ENCODE peak calls at places on chromosomes 2 and 18, in nine cellular contexts. One of them, this sample, is unnamed.

GRCh38 chr18:13221821-13222220 is 3.3 kb downstream of the LDLRAD4 start:
- DNase-seq in stimulated activated naive CD8-positive, alpha-beta T cell treated with anti-CD3 and anti-CD28 coated beads, Interleukin-15, amount 100 ng/mL, for 72 hours: no peak
- DNase-seq in GM12864: no peak
- DNase-seq in right atrium auricular region: peak
- DNase-seq in GDM1: no peak
- DNase-seq in GM12891: no peak
- DNase-seq in left lobe of liver: peak
- DNase-seq in AG08396: no peak
- DNase-seq in CD8-positive, alpha-beta memory T cell: no peak
- DNase-seq in this sample: peak

GRCh38 chr2:173048901-173049661 is 26.6 kb upstream of the MAP3K20 start:
- DNase-seq in stimulated activated naive CD8-positive, alpha-beta T cell treated with anti-CD3 and anti-CD28 coated beads, Interleukin-15, amount 100 ng/mL, for 72 hours: peak
- DNase-seq in GM12864: no peak
- DNase-seq in right atrium auricular region: peak
- DNase-seq in GDM1: no peak
- DNase-seq in GM12891: no peak
- DNase-seq in left lobe of liver: peak
- DNase-seq in AG08396: peak
- DNase-seq in CD8-positive, alpha-beta memory T cell: no peak
- DNase-seq in this sample: peak

GRCh38 chr18:26386002-26386401 is 159.8 kb downstream of the TAF4B start:
- DNase-seq in stimulated activated naive CD8-positive, alpha-beta T cell treated with anti-CD3 and anti-CD28 coated beads, Interleukin-15, amount 100 ng/mL, for 72 hours: no peak
- DNase-seq in GM12864: no peak
- DNase-seq in right atrium auricular region: no peak
- DNase-seq in GDM1: no peak
- DNase-seq in GM12891: no peak
- DNase-seq in left lobe of liver: no peak
- DNase-seq in AG08396: no peak
- DNase-seq in CD8-positive, alpha-beta memory T cell: no peak
- DNase-seq in this sample: peak

GRCh38 chr2:235793163-235793752 is 299.4 kb downstream of the AGAP1 start:
- DNase-seq in stimulated activated naive CD8-positive, alpha-beta T cell treated with anti-CD3 and anti-CD28 coated beads, Interleukin-15, amount 100 ng/mL, for 72 hours: no peak
- DNase-seq in GM12864: no peak
- DNase-seq in right atrium auricular region: no peak
- DNase-seq in GDM1: no peak
- DNase-seq in GM12891: no peak
- DNase-seq in left lobe of liver: no peak
- DNase-seq in AG08396: no peak
- DNase-seq in CD8-positive, alpha-beta memory T cell: no peak
- DNase-seq in this sample: peak

GRCh38 chr2:210072922-210073509 is 70.6 kb downstream of the RPE start:
- DNase-seq in stimulated activated naive CD8-positive, alpha-beta T cell treated with anti-CD3 and anti-CD28 coated beads, Interleukin-15, amount 100 ng/mL, for 72 hours: no peak
- DNase-seq in GM12864: no peak
- DNase-seq in right atrium auricular region: no peak
- DNase-seq in GDM1: peak
- DNase-seq in GM12891: peak
- DNase-seq in left lobe of liver: no peak
- DNase-seq in AG08396: peak
- DNase-seq in CD8-positive, alpha-beta memory T cell: no peak
- DNase-seq in this sample: peak

GRCh38 chr2:1740714-1741584 is 3.4 kb downstream of the PXDN start:
- DNase-seq in stimulated activated naive CD8-positive, alpha-beta T cell treated with anti-CD3 and anti-CD28 coated beads, Interleukin-15, amount 100 ng/mL, for 72 hours: no peak
- DNase-seq in GM12864: no peak
- DNase-seq in right atrium auricular region: peak
- DNase-seq in GDM1: no peak
- DNase-seq in GM12891: no peak
- DNase-seq in left lobe of liver: no peak
- DNase-seq in AG08396: no peak
- DNase-seq in CD8-positive, alpha-beta memory T cell: no peak
- DNase-seq in this sample: peak

GRCh38 chr2:187500585-187501359 is 52.7 kb upstream of the CALCRL start:
- DNase-seq in stimulated activated naive CD8-positive, alpha-beta T cell treated with anti-CD3 and anti-CD28 coated beads, Interleukin-15, amount 100 ng/mL, for 72 hours: no peak
- DNase-seq in GM12864: no peak
- DNase-seq in right atrium auricular region: no peak
- DNase-seq in GDM1: no peak
- DNase-seq in GM12891: no peak
- DNase-seq in left lobe of liver: no peak
- DNase-seq in AG08396: no peak
- DNase-seq in CD8-positive, alpha-beta memory T cell: no peak
- DNase-seq in this sample: peak

GRCh38 chr2:186919272-186919671 is 70.3 kb upstream of the ZSWIM2 start:
- DNase-seq in stimulated activated naive CD8-positive, alpha-beta T cell treated with anti-CD3 and anti-CD28 coated beads, Interleukin-15, amount 100 ng/mL, for 72 hours: no peak
- DNase-seq in GM12864: no peak
- DNase-seq in right atrium auricular region: no peak
- DNase-seq in GDM1: no peak
- DNase-seq in GM12891: no peak
- DNase-seq in left lobe of liver: no peak
- DNase-seq in AG08396: peak
- DNase-seq in CD8-positive, alpha-beta memory T cell: no peak
- DNase-seq in this sample: peak

GRCh38 chr18:61992923-61993322 is 100.1 kb upstream of the RNF152 start:
- DNase-seq in stimulated activated naive CD8-positive, alpha-beta T cell treated with anti-CD3 and anti-CD28 coated beads, Interleukin-15, amount 100 ng/mL, for 72 hours: no peak
- DNase-seq in GM12864: no peak
- DNase-seq in right atrium auricular region: no peak
- DNase-seq in GDM1: no peak
- DNase-seq in GM12891: no peak
- DNase-seq in left lobe of liver: no peak
- DNase-seq in AG08396: peak
- DNase-seq in CD8-positive, alpha-beta memory T cell: no peak
- DNase-seq in this sample: peak

GRCh38 chr2:31335921-31336570 is 78.5 kb downstream of the XDH start:
- DNase-seq in stimulated activated naive CD8-positive, alpha-beta T cell treated with anti-CD3 and anti-CD28 coated beads, Interleukin-15, amount 100 ng/mL, for 72 hours: no peak
- DNase-seq in GM12864: no peak
- DNase-seq in right atrium auricular region: peak
- DNase-seq in GDM1: no peak
- DNase-seq in GM12891: no peak
- DNase-seq in left lobe of liver: no peak
- DNase-seq in AG08396: peak
- DNase-seq in CD8-positive, alpha-beta memory T cell: no peak
- DNase-seq in this sample: peak

GRCh38 chr2:158586491-158586890 is 129.7 kb downstream of the PKP4 start:
- DNase-seq in stimulated activated naive CD8-positive, alpha-beta T cell treated with anti-CD3 and anti-CD28 coated beads, Interleukin-15, amount 100 ng/mL, for 72 hours: no peak
- DNase-seq in GM12864: no peak
- DNase-seq in right atrium auricular region: no peak
- DNase-seq in GDM1: no peak
- DNase-seq in GM12891: no peak
- DNase-seq in left lobe of liver: no peak
- DNase-seq in AG08396: peak
- DNase-seq in CD8-positive, alpha-beta memory T cell: no peak
- DNase-seq in this sample: no peak

GRCh38 chr18:715626-716025 is 3.2 kb upstream of the ENOSF1 start:
- DNase-seq in stimulated activated naive CD8-positive, alpha-beta T cell treated with anti-CD3 and anti-CD28 coated beads, Interleukin-15, amount 100 ng/mL, for 72 hours: peak
- DNase-seq in GM12864: no peak
- DNase-seq in right atrium auricular region: no peak
- DNase-seq in GDM1: no peak
- DNase-seq in GM12891: no peak
- DNase-seq in left lobe of liver: no peak
- DNase-seq in AG08396: peak
- DNase-seq in CD8-positive, alpha-beta memory T cell: no peak
- DNase-seq in this sample: peak

GRCh38 chr2:216880509-216881184 is 20.8 kb upstream of the TNP1 start:
- DNase-seq in stimulated activated naive CD8-positive, alpha-beta T cell treated with anti-CD3 and anti-CD28 coated beads, Interleukin-15, amount 100 ng/mL, for 72 hours: peak
- DNase-seq in GM12864: no peak
- DNase-seq in right atrium auricular region: no peak
- DNase-seq in GDM1: no peak
- DNase-seq in GM12891: no peak
- DNase-seq in left lobe of liver: no peak
- DNase-seq in AG08396: peak
- DNase-seq in CD8-positive, alpha-beta memory T cell: no peak
- DNase-seq in this sample: no peak

GRCh38 chr2:222977121-222977520 is 74.9 kb upstream of the KCNE4 start:
- DNase-seq in stimulated activated naive CD8-positive, alpha-beta T cell treated with anti-CD3 and anti-CD28 coated beads, Interleukin-15, amount 100 ng/mL, for 72 hours: no peak
- DNase-seq in GM12864: no peak
- DNase-seq in right atrium auricular region: no peak
- DNase-seq in GDM1: no peak
- DNase-seq in GM12891: no peak
- DNase-seq in left lobe of liver: no peak
- DNase-seq in AG08396: no peak
- DNase-seq in CD8-positive, alpha-beta memory T cell: no peak
- DNase-seq in this sample: no peak

GRCh38 chr18:22149710-22150109 is 19.7 kb upstream of the GATA6 start:
- DNase-seq in stimulated activated naive CD8-positive, alpha-beta T cell treated with anti-CD3 and anti-CD28 coated beads, Interleukin-15, amount 100 ng/mL, for 72 hours: no peak
- DNase-seq in GM12864: no peak
- DNase-seq in right atrium auricular region: no peak
- DNase-seq in GDM1: no peak
- DNase-seq in GM12891: no peak
- DNase-seq in left lobe of liver: no peak
- DNase-seq in AG08396: no peak
- DNase-seq in CD8-positive, alpha-beta memory T cell: no peak
- DNase-seq in this sample: no peak

GRCh38 chr2:231260442-231260841 is 62.0 kb downstream of the ARMC9 start:
- DNase-seq in stimulated activated naive CD8-positive, alpha-beta T cell treated with anti-CD3 and anti-CD28 coated beads, Interleukin-15, amount 100 ng/mL, for 72 hours: no peak
- DNase-seq in GM12864: no peak
- DNase-seq in right atrium auricular region: no peak
- DNase-seq in GDM1: no peak
- DNase-seq in GM12891: no peak
- DNase-seq in left lobe of liver: no peak
- DNase-seq in AG08396: peak
- DNase-seq in CD8-positive, alpha-beta memory T cell: no peak
- DNase-seq in this sample: peak

GRCh38 chr18:63292844-63293683 is 26.5 kb downstream of the BCL2 start:
- DNase-seq in stimulated activated naive CD8-positive, alpha-beta T cell treated with anti-CD3 and anti-CD28 coated beads, Interleukin-15, amount 100 ng/mL, for 72 hours: peak
- DNase-seq in GM12864: no peak
- DNase-seq in right atrium auricular region: peak
- DNase-seq in GDM1: no peak
- DNase-seq in GM12891: no peak
- DNase-seq in left lobe of liver: no peak
- DNase-seq in AG08396: no peak
- DNase-seq in CD8-positive, alpha-beta memory T cell: no peak
- DNase-seq in this sample: no peak

GRCh38 chr2:65918760-65919187 is 486.4 kb upstream of the SPRED2 start:
- DNase-seq in stimulated activated naive CD8-positive, alpha-beta T cell treated with anti-CD3 and anti-CD28 coated beads, Interleukin-15, amount 100 ng/mL, for 72 hours: no peak
- DNase-seq in GM12864: no peak
- DNase-seq in right atrium auricular region: no peak
- DNase-seq in GDM1: no peak
- DNase-seq in GM12891: no peak
- DNase-seq in left lobe of liver: no peak
- DNase-seq in AG08396: no peak
- DNase-seq in CD8-positive, alpha-beta memory T cell: no peak
- DNase-seq in this sample: no peak

GRCh38 chr2:206858972-206859739 is 80.2 kb upstream of the CPO start:
- DNase-seq in stimulated activated naive CD8-positive, alpha-beta T cell treated with anti-CD3 and anti-CD28 coated beads, Interleukin-15, amount 100 ng/mL, for 72 hours: peak
- DNase-seq in GM12864: no peak
- DNase-seq in right atrium auricular region: no peak
- DNase-seq in GDM1: no peak
- DNase-seq in GM12891: no peak
- DNase-seq in left lobe of liver: no peak
- DNase-seq in AG08396: no peak
- DNase-seq in CD8-positive, alpha-beta memory T cell: peak
- DNase-seq in this sample: no peak

GRCh38 chr18:79941473-79942119 is 9.9 kb downstream of the SLC66A2 start:
- DNase-seq in stimulated activated naive CD8-positive, alpha-beta T cell treated with anti-CD3 and anti-CD28 coated beads, Interleukin-15, amount 100 ng/mL, for 72 hours: no peak
- DNase-seq in GM12864: no peak
- DNase-seq in right atrium auricular region: no peak
- DNase-seq in GDM1: no peak
- DNase-seq in GM12891: no peak
- DNase-seq in left lobe of liver: peak
- DNase-seq in AG08396: no peak
- DNase-seq in CD8-positive, alpha-beta memory T cell: no peak
- DNase-seq in this sample: no peak

GRCh38 chr2:59732861-59733603 is 820.4 kb downstream of the BCL11A start:
- DNase-seq in stimulated activated naive CD8-positive, alpha-beta T cell treated with anti-CD3 and anti-CD28 coated beads, Interleukin-15, amount 100 ng/mL, for 72 hours: no peak
- DNase-seq in GM12864: no peak
- DNase-seq in right atrium auricular region: no peak
- DNase-seq in GDM1: no peak
- DNase-seq in GM12891: no peak
- DNase-seq in left lobe of liver: no peak
- DNase-seq in AG08396: no peak
- DNase-seq in CD8-positive, alpha-beta memory T cell: no peak
- DNase-seq in this sample: no peak

GRCh38 chr2:127810156-127810636 is 775 bp downstream of the WDR33 start:
- DNase-seq in stimulated activated naive CD8-positive, alpha-beta T cell treated with anti-CD3 and anti-CD28 coated beads, Interleukin-15, amount 100 ng/mL, for 72 hours: no peak
- DNase-seq in GM12864: no peak
- DNase-seq in right atrium auricular region: no peak
- DNase-seq in GDM1: no peak
- DNase-seq in GM12891: no peak
- DNase-seq in left lobe of liver: no peak
- DNase-seq in AG08396: peak
- DNase-seq in CD8-positive, alpha-beta memory T cell: no peak
- DNase-seq in this sample: peak

GRCh38 chr2:228658998-228659397 is 477.5 kb upstream of the SPHKAP start:
- DNase-seq in stimulated activated naive CD8-positive, alpha-beta T cell treated with anti-CD3 and anti-CD28 coated beads, Interleukin-15, amount 100 ng/mL, for 72 hours: no peak
- DNase-seq in GM12864: no peak
- DNase-seq in right atrium auricular region: no peak
- DNase-seq in GDM1: no peak
- DNase-seq in GM12891: no peak
- DNase-seq in left lobe of liver: no peak
- DNase-seq in AG08396: peak
- DNase-seq in CD8-positive, alpha-beta memory T cell: no peak
- DNase-seq in this sample: peak

GRCh38 chr2:171515672-171516298 is 6.5 kb upstream of the CYBRD1 start:
- DNase-seq in stimulated activated naive CD8-positive, alpha-beta T cell treated with anti-CD3 and anti-CD28 coated beads, Interleukin-15, amount 100 ng/mL, for 72 hours: no peak
- DNase-seq in GM12864: no peak
- DNase-seq in right atrium auricular region: no peak
- DNase-seq in GDM1: no peak
- DNase-seq in GM12891: no peak
- DNase-seq in left lobe of liver: no peak
- DNase-seq in AG08396: peak
- DNase-seq in CD8-positive, alpha-beta memory T cell: no peak
- DNase-seq in this sample: peak

GRCh38 chr2:221571108-221571390 is 1.1 kb downstream of the EPHA4 start:
- DNase-seq in stimulated activated naive CD8-positive, alpha-beta T cell treated with anti-CD3 and anti-CD28 coated beads, Interleukin-15, amount 100 ng/mL, for 72 hours: no peak
- DNase-seq in GM12864: no peak
- DNase-seq in right atrium auricular region: no peak
- DNase-seq in GDM1: no peak
- DNase-seq in GM12891: no peak
- DNase-seq in left lobe of liver: no peak
- DNase-seq in AG08396: peak
- DNase-seq in CD8-positive, alpha-beta memory T cell: no peak
- DNase-seq in this sample: no peak

GRCh38 chr2:238160206-238161129 is 1.7 kb downstream of the ERFE start:
- DNase-seq in stimulated activated naive CD8-positive, alpha-beta T cell treated with anti-CD3 and anti-CD28 coated beads, Interleukin-15, amount 100 ng/mL, for 72 hours: peak
- DNase-seq in GM12864: no peak
- DNase-seq in right atrium auricular region: no peak
- DNase-seq in GDM1: no peak
- DNase-seq in GM12891: no peak
- DNase-seq in left lobe of liver: no peak
- DNase-seq in AG08396: no peak
- DNase-seq in CD8-positive, alpha-beta memory T cell: no peak
- DNase-seq in this sample: no peak

GRCh38 chr2:25230626-25231311 is 62.4 kb upstream of the POMC start:
- DNase-seq in stimulated activated naive CD8-positive, alpha-beta T cell treated with anti-CD3 and anti-CD28 coated beads, Interleukin-15, amount 100 ng/mL, for 72 hours: no peak
- DNase-seq in GM12864: no peak
- DNase-seq in right atrium auricular region: no peak
- DNase-seq in GDM1: no peak
- DNase-seq in GM12891: no peak
- DNase-seq in left lobe of liver: no peak
- DNase-seq in AG08396: no peak
- DNase-seq in CD8-positive, alpha-beta memory T cell: no peak
- DNase-seq in this sample: no peak

GRCh38 chr2:241671457-241672240 is 15.0 kb downstream of the DTYMK start:
- DNase-seq in stimulated activated naive CD8-positive, alpha-beta T cell treated with anti-CD3 and anti-CD28 coated beads, Interleukin-15, amount 100 ng/mL, for 72 hours: no peak
- DNase-seq in GM12864: no peak
- DNase-seq in right atrium auricular region: no peak
- DNase-seq in GDM1: no peak
- DNase-seq in GM12891: no peak
- DNase-seq in left lobe of liver: no peak
- DNase-seq in AG08396: no peak
- DNase-seq in CD8-positive, alpha-beta memory T cell: no peak
- DNase-seq in this sample: no peak

GRCh38 chr2:117771969-117772630 is 42.4 kb upstream of the DDX18 start:
- DNase-seq in stimulated activated naive CD8-positive, alpha-beta T cell treated with anti-CD3 and anti-CD28 coated beads, Interleukin-15, amount 100 ng/mL, for 72 hours: no peak
- DNase-seq in GM12864: no peak
- DNase-seq in right atrium auricular region: no peak
- DNase-seq in GDM1: no peak
- DNase-seq in GM12891: no peak
- DNase-seq in left lobe of liver: no peak
- DNase-seq in AG08396: peak
- DNase-seq in CD8-positive, alpha-beta memory T cell: no peak
- DNase-seq in this sample: peak

GRCh38 chr18:21638822-21639221 is 26.7 kb downstream of the SNRPD1 start:
- DNase-seq in stimulated activated naive CD8-positive, alpha-beta T cell treated with anti-CD3 and anti-CD28 coated beads, Interleukin-15, amount 100 ng/mL, for 72 hours: no peak
- DNase-seq in GM12864: no peak
- DNase-seq in right atrium auricular region: no peak
- DNase-seq in GDM1: no peak
- DNase-seq in GM12891: no peak
- DNase-seq in left lobe of liver: no peak
- DNase-seq in AG08396: no peak
- DNase-seq in CD8-positive, alpha-beta memory T cell: no peak
- DNase-seq in this sample: no peak

GRCh38 chr2:119472749-119473148 is 41.1 kb downstream of the TMEM37 start:
- DNase-seq in stimulated activated naive CD8-positive, alpha-beta T cell treated with anti-CD3 and anti-CD28 coated beads, Interleukin-15, amount 100 ng/mL, for 72 hours: no peak
- DNase-seq in GM12864: no peak
- DNase-seq in right atrium auricular region: no peak
- DNase-seq in GDM1: no peak
- DNase-seq in GM12891: no peak
- DNase-seq in left lobe of liver: no peak
- DNase-seq in AG08396: no peak
- DNase-seq in CD8-positive, alpha-beta memory T cell: no peak
- DNase-seq in this sample: no peak